ENCODE peak calls at places on chromosomes 5 and 9, in four cellular contexts. E is upper lobe of right lung, Q is aorta, P is tibial artery. X is an unnamed sample. For H3K36me3, H3K27me3 and H3K4me1, the result is how much of the 10 kb centered on the place peaks cover.

GRCh38 chr9:3401556-3401955 is 124.2 kb downstream of the RFX3 start:
- DNase-seq in E (no peak), Q (no peak), P (no peak), X (no peak)

GRCh38 chr5:61915646-61916045 is 390.4 kb upstream of the KIF2A start:
- DNase-seq in E (no peak), Q (no peak), P (no peak), X (no peak)

GRCh38 chr5:101995585-101995984 is 300.5 kb downstream of the SLCO4C1 start:
- DNase-seq in E (no peak), Q (no peak), P (no peak), X (no peak)

GRCh38 chr9:5846501-5846921 is 13.6 kb upstream of the ERMP1 start:
- DNase-seq in E (no peak), Q (no peak), P (no peak), X (no peak)

GRCh38 chr5:172380261-172380991 is 73.9 kb downstream of the SH3PXD2B start:
- DNase-seq in E (no peak), Q (no peak), P (no peak), X (no peak)

GRCh38 chr9:129732946-129733631 is 19.8 kb downstream of the PTGES start:
- DNase-seq in E (no peak), Q (no peak), P (no peak), X (no peak)

GRCh38 chr5:173303878-173304590 is 24.2 kb downstream of the STC2 start:
- DNase-seq in E (no peak), Q (no peak), P (no peak), X (no peak)

GRCh38 chr9:87699835-87700234 is 26.1 kb upstream of the CTSL start:
- DNase-seq in E (no peak), Q (no peak), P (no peak), X (no peak)

GRCh38 chr5:127313847-127314473 is 23.4 kb downstream of the MEGF10 start:
- DNase-seq in E (peak), Q (peak), P (peak), X (peak)

GRCh38 chr5:79875230-79875629 is 115.8 kb downstream of the MTX3 start:
- DNase-seq in E (no peak), Q (no peak), P (no peak), X (no peak)

GRCh38 chr9:132628746-132629145 is 41.0 kb downstream of the DDX31 start:
- DNase-seq in E (no peak), Q (no peak), P (no peak), X (no peak)

GRCh38 chr9:132631280-132631679 is 38.5 kb downstream of the DDX31 start:
- DNase-seq in E (no peak), Q (no peak), P (no peak), X (no peak)

GRCh38 chr9:132630811-132631210 is 39.0 kb downstream of the DDX31 start:
- DNase-seq in E (no peak), Q (no peak), P (no peak), X (no peak)

GRCh38 chr9:132631685-132632084 is 38.1 kb downstream of the DDX31 start:
- DNase-seq in E (no peak), Q (no peak), P (no peak), X (no peak)

GRCh38 chr9:132630116-132630515 is 39.7 kb downstream of the DDX31 start:
- DNase-seq in E (no peak), Q (no peak), P (no peak), X (no peak)
- H3K36me3 ChIP-seq in E (half or more), Q (under half), P (half or more), X (half or more)

GRCh38 chr5:171318026-171318425 is 9.0 kb downstream of the TLX3 start:
- DNase-seq in E (peak), Q (no peak), P (no peak), X (no peak)
- H3K27me3 ChIP-seq in E (half or more), Q (under half), P (half or more), X (half or more)

GRCh38 chr5:150593593-150593992 is 46.9 kb upstream of the SYNPO start:
- DNase-seq in E (peak), Q (peak), P (no peak), X (no peak)

GRCh38 chr5:150596826-150597225 is 43.6 kb upstream of the SYNPO start:
- DNase-seq in E (no peak), Q (no peak), P (no peak), X (no peak)

GRCh38 chr5:150596313-150596712 is 44.1 kb upstream of the SYNPO start:
- DNase-seq in E (peak), Q (peak), P (no peak), X (no peak)

GRCh38 chr5:150595466-150596031 is 44.9 kb upstream of the SYNPO start:
- DNase-seq in E (peak), Q (peak), P (no peak), X (no peak)

GRCh38 chr5:150593996-150594395 is 46.5 kb upstream of the SYNPO start:
- DNase-seq in E (peak), Q (peak), P (no peak), X (no peak)
- H3K4me1 ChIP-seq in E (under half), Q (under half), P (half or more), X (under half)

GRCh38 chr5:55278778-55279177 is 28.7 kb downstream of the DHX29 start:
- DNase-seq in E (no peak), Q (no peak), P (no peak), X (no peak)

DNA sequence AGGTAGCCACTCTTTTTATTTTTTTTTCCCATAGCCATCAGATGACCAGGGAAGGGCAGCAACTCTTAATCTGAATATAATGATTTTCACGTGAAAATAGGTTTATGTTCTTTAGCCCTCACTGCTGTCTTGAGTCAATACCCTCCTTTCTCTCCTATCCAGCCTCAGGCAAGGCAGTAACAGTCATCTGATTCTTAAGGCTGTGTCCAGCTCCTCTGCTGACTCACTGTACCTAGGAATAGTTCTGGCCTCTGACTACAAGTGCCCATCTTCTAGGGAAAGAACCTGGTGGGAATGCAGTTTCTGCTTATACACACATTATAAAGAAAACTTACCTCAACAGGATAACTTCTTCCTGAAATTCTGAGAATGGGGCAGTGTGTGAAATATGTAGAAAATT is 30.7 kb downstream of the DHX29 start:
- DNase-seq in E (no peak), Q (no peak), P (no peak), X (no peak)
- H3K36me3 ChIP-seq in E (half or more), Q (under half), P (half or more), X (under half)

GRCh38 chr5:7420506-7421280 is 24.8 kb downstream of the ADCY2 start:
- DNase-seq in E (no peak), Q (no peak), P (no peak), X (no peak)
- H3K27me3 ChIP-seq in E (under half), Q (under half), P (under half), X (under half)

X was measured in sigmoid colon.